ENCODE peak calls at places on chromosomes 4 and X, in seven cellular contexts. H, B, U, Q, Z, J and V are unnamed samples.

GRCh38 chr4:17941731-17942130 is 79.8 kb downstream of the LCORL start:
- DNase-seq in H (no peak), B (no peak), Z (no peak), J (no peak), Q (no peak), U (peak; percentile 55), V (peak; percentile 51)

GRCh38 chr4:81214518-81215218 is 354 bp downstream of the PRKG2 start:
- DNase-seq in Q (no peak), Z (peak; percentile 5), B (peak; percentile 12), U (no peak), H (peak; percentile 65), J (no peak), V (no peak)

GRCh38 chr4:71866212-71866885 is 82.5 kb upstream of the GC start:
- DNase-seq in B (no peak), Q (no peak), Z (no peak), U (no peak), J (no peak), H (no peak), V (no peak)

GRCh38 chrX:36116222-36116621 is 196.7 kb downstream of the CFAP47 start:
- DNase-seq in B (no peak), Z (no peak), Q (no peak), J (no peak), U (no peak), H (no peak), V (no peak)

GRCh38 chr4:128461300-128462103 is 173.9 kb upstream of the PGRMC2 start:
- DNase-seq in H (no peak), J (peak; percentile 29), Z (peak; percentile 74), B (no peak), U (peak; percentile 95), Q (no peak), V (peak; percentile 89)

GRCh38 chr4:113468165-113469022 is 293.1 kb downstream of the CAMK2D start:
- DNase-seq in U (peak; percentile 100), Z (peak; percentile 89), H (no peak), J (peak; percentile 78), Q (no peak), B (no peak), V (peak; percentile 99)

GRCh38 chr4:66571145-66571544 is 900.9 kb upstream of the EPHA5 start:
- DNase-seq in J (no peak), B (no peak), Q (no peak), Z (no peak), H (no peak), U (no peak), V (no peak)

GRCh38 chr4:1028574-1029220 is 17.3 kb downstream of the FGFRL1 start:
- DNase-seq in H (no peak), Z (no peak), B (no peak), U (no peak), Q (no peak), J (no peak), V (no peak)

GRCh38 chrX:150161092-150161672 is 201.9 kb upstream of the MAMLD1 start:
- DNase-seq in U (no peak), J (no peak), H (no peak), Z (no peak), Q (no peak), B (no peak), V (no peak)

GRCh38 chrX:46327229-46328081 is 217.8 kb downstream of the ZNF674 start:
- DNase-seq in Q (no peak), Z (peak; percentile 86), B (peak; percentile 3), H (peak; percentile 53), U (peak; percentile 68), J (no peak), V (peak; percentile 89)

GRCh38 chr4:17867259-17867658 is 56.5 kb downstream of the NCAPG start:
- DNase-seq in Q (no peak), Z (no peak), J (no peak), H (no peak), B (no peak), U (no peak), V (no peak)

GRCh38 chr4:53040459-53040815 is 178.3 kb downstream of the RASL11B start:
- DNase-seq in H (no peak), B (no peak), U (no peak), Z (no peak), Q (no peak), J (no peak), V (no peak)